ENCODE peak calls at places on chromosomes 3 and 15, in ten cellular contexts. S is spleen, D is IMR-90, Y is HCT116, P is PC-9, K is A549, F is body of pancreas, H is fibroblast of lung, M is GM23338, O is left lung. Z is an unnamed sample.

GRCh38 chr3:78857494-78858111 is 910.2 kb downstream of the ROBO1 start:
- DNase-seq in O (no peak), P (no peak), Y (no peak), H (no peak), M (no peak), S (no peak), K (peak; percentile 53), D (no peak), F (no peak), Z (no peak)

GRCh38 chr3:59731909-59732308 is 682.1 kb upstream of the CFAP20DC start:
- DNase-seq in Y (no peak), M (no peak), K (no peak), D (no peak), O (no peak), F (no peak), P (no peak), H (no peak), S (no peak), Z (no peak)

GRCh38 chr3:12868039-12869024 is 27.0 kb upstream of the RPL32 start:
- DNase-seq in M (peak; percentile 82), P (peak; percentile 82), K (peak; percentile 88), F (peak; percentile 88), O (peak; percentile 88), S (peak; percentile 92), D (peak; percentile 87), H (peak; percentile 89), Y (peak; percentile 75), Z (peak; percentile 85)

GRCh38 chr15:100114526-100114925 is 227.2 kb downstream of the ADAMTS17 start:
- DNase-seq in S (peak; percentile 33), P (peak; percentile 18), M (peak; percentile 27), H (peak; percentile 54), F (peak; percentile 24), D (peak; percentile 48), K (no peak), Y (no peak), O (no peak), Z (peak; percentile 66)

GRCh38 chr3:73419993-73420392 is 204.7 kb downstream of the PDZRN3 start:
- DNase-seq in Y (no peak), P (no peak), H (no peak), O (no peak), K (no peak), D (peak; percentile 25), F (no peak), S (no peak), M (no peak), Z (no peak)

GRCh38 chr15:99986297-99987118 is 253.3 kb upstream of the LYSMD4 start:
- DNase-seq in Y (no peak), M (no peak), S (peak; percentile 43), D (no peak), F (no peak), O (no peak), P (no peak), K (no peak), H (peak; percentile 23), Z (no peak)

GRCh38 chr3:122944671-122945151 is 82.9 kb downstream of the SEMA5B start:
- DNase-seq in O (no peak), D (no peak), H (no peak), F (no peak), S (peak; percentile 61), P (no peak), M (no peak), Y (no peak), K (no peak), Z (no peak)

GRCh38 chr3:142209655-142210054 is 15.7 kb downstream of the GK5 start:
- DNase-seq in K (no peak), F (no peak), S (no peak), O (no peak), Y (no peak), H (peak; percentile 88), D (peak; percentile 72), P (no peak), M (no peak), Z (peak; percentile 56)

GRCh38 chr3:27483117-27484001 is 825 bp downstream of the SLC4A7 start:
- DNase-seq in S (peak; percentile 90), D (peak; percentile 81), M (peak; percentile 63), O (peak; percentile 60), K (peak; percentile 78), Y (no peak), P (peak; percentile 49), H (peak; percentile 84), F (peak; percentile 40), Z (peak; percentile 75)

GRCh38 chr3:16361087-16361486 is 96.1 kb downstream of the OXNAD1 start:
- DNase-seq in P (no peak), H (no peak), K (no peak), M (no peak), S (no peak), F (no peak), D (no peak), Y (no peak), O (no peak), Z (no peak)

GRCh38 chr3:25473246-25473645 is 45.2 kb downstream of the RARB start:
- DNase-seq in P (no peak), F (no peak), H (no peak), O (no peak), D (no peak), M (no peak), K (no peak), Y (no peak), S (no peak), Z (no peak)

GRCh38 chr3:90007786-90008499 is 900.5 kb downstream of the EPHA3 start:
- DNase-seq in P (no peak), M (no peak), F (no peak), D (peak; percentile 5), H (peak; percentile 95), O (no peak), K (no peak), Y (no peak), S (no peak), Z (peak; percentile 29)

GRCh38 chr3:123730816-123731215 is 146.0 kb upstream of the HACD2 start:
- DNase-seq in K (no peak), M (no peak), O (no peak), D (no peak), H (no peak), F (no peak), S (no peak), P (no peak), Y (no peak), Z (no peak)

GRCh38 chr3:69130689-69131088 is 8.3 kb upstream of the LMOD3 start:
- DNase-seq in M (no peak), O (no peak), H (no peak), P (no peak), S (no peak), K (no peak), D (no peak), F (no peak), Y (no peak), Z (no peak)

GRCh38 chr3:112132975-112133448 is at the start of gene GCSAM:
- DNase-seq in Y (no peak), K (no peak), P (no peak), S (peak; percentile 90), O (peak; percentile 74), H (no peak), F (peak; percentile 31), M (no peak), D (no peak), Z (peak; percentile 43)

GRCh38 chr3:119084371-119085069 is 49.9 kb upstream of the IGSF11 start:
- DNase-seq in O (peak; percentile 72), P (peak; percentile 74), M (no peak), S (no peak), K (peak; percentile 70), F (no peak), H (no peak), Y (peak; percentile 42), D (no peak), Z (no peak)

GRCh38 chr3:150261958-150262357 is 146.1 kb upstream of the TSC22D2 start:
- DNase-seq in D (no peak), K (no peak), Y (no peak), O (no peak), S (no peak), F (no peak), H (no peak), M (no peak), P (no peak), Z (no peak)

GRCh38 chr3:185934726-185935464 is 2.9 kb downstream of the TRA2B start:
- DNase-seq in H (peak; percentile 48), K (no peak), O (no peak), M (no peak), F (no peak), P (no peak), S (no peak), D (peak; percentile 55), Y (no peak), Z (no peak)
- H3K4me1 ChIP-seq in H (peaks cover 8% of the 10 kb centered on the region), K (peaks cover 44% of the 10 kb centered on the region), O (peaks cover 63% of the 10 kb centered on the region), M (peaks cover 47% of the 10 kb centered on the region), F (peaks cover 60% of the 10 kb centered on the region), P (peaks cover 64% of the 10 kb centered on the region), S (peaks cover 73% of the 10 kb centered on the region), D (peaks cover 12% of the 10 kb centered on the region), Y (peaks cover 24% of the 10 kb centered on the region), Z (peaks cover 56% of the 10 kb centered on the region)

GRCh38 chr15:33699691-33700447 is 268.4 kb upstream of the CHRM5 start:
- DNase-seq in D (peak; percentile 12), M (peak; percentile 67), O (no peak), Y (no peak), F (no peak), P (no peak), K (peak; percentile 53), S (no peak), H (peak; percentile 19), Z (no peak)
- TF ChIP-seq CTCF in D (peak; percentile 25), M (peak; percentile 53), O (no peak), Y (peak; percentile 36), F (no peak), P (peak; percentile 37), K (no peak), S (no peak), H (peak; percentile 25), Z (no peak)

DNA sequence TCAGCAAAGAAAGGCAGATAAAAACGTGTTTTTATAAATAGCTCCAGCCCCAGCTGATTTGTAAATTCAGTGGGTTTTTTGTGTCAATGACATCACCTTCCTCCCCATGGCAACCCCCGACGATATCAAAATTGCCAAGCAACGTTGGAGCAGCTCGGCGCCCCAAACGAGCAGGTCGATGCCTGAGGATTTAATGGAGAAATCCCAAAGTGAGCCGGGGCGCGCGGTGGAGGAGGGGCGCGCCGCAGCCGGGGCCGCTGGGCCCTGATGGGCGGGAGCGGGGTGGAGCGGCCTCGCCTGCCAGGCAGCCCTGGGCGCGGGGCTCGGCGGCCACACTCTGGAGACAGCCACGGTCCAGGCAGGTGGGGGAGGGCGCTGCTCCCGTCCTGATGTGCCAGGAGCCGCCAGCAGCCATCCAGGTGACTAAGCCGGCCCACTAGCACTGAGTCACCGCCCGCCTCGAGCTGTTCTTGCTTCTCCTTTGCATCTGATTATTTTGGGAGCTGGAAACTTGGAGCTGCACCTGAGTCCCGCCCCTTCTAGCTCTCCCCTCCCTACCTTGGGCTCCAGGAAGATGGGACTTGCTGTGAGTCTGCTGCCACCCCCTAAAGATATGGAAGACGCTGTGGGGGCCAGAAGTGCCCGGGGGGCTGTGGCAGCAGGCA is at the start of gene PAK6:
- DNase-seq in M (peak; percentile 87), Y (peak; percentile 51), S (no peak), K (peak; percentile 30), O (peak; percentile 80), F (peak; percentile 83), H (no peak), D (peak; percentile 53), P (peak; percentile 94), Z (no peak)
- H3K4me1 ChIP-seq in M (peaks cover 14% of the 10 kb centered on the region), Y (peaks cover 10% of the 10 kb centered on the region), S (peaks cover 34% of the 10 kb centered on the region), K (peaks cover 9% of the 10 kb centered on the region), O (peaks cover 29% of the 10 kb centered on the region), F (peaks cover 12% of the 10 kb centered on the region), H (peaks cover 4% of the 10 kb centered on the region), D (peaks cover 3% of the 10 kb centered on the region), P (peaks cover 49% of the 10 kb centered on the region), Z (peaks cover 3% of the 10 kb centered on the region)

GRCh38 chr15:44593042-44593736 is 56.2 kb downstream of the EIF3J start:
- DNase-seq in O (no peak), Y (peak; percentile 12), M (no peak), K (peak; percentile 11), S (no peak), F (no peak), D (no peak), H (peak; percentile 28), P (no peak), Z (no peak)
- TF ChIP-seq CTCF in O (peak; percentile 23), Y (peak; percentile 55), M (peak; percentile 54), K (peak; percentile 37), S (peak; percentile 71), F (peak; percentile 11), D (peak; percentile 50), H (peak; percentile 34), P (peak; percentile 48), Z (peak; percentile 48)

Z was measured in heart left ventricle.